ENCODE peak calls at places on chromosomes 11 and 22, in four cellular contexts. One of them, this sample, is unnamed.

GRCh38 chr11:1573077-1573846 is 1.2 kb upstream of the DUSP8 start:
- DNase-seq in astrocyte of the spinal cord: no peak
- DNase-seq in posterior cingulate gyrus: peak
- DNase-seq in caudate nucleus: no peak
- DNase-seq in this sample: no peak

GRCh38 chr11:48101958-48102357 is 114.7 kb upstream of the OR4B1 start:
- DNase-seq in astrocyte of the spinal cord: no peak
- DNase-seq in posterior cingulate gyrus: no peak
- DNase-seq in caudate nucleus: no peak
- DNase-seq in this sample: no peak

GRCh38 chr11:46755962-46756361 is 36.9 kb downstream of the F2 start:
- DNase-seq in astrocyte of the spinal cord: no peak
- DNase-seq in caudate nucleus: no peak
- DNase-seq in posterior cingulate gyrus: no peak
- DNase-seq in this sample: no peak

GRCh38 chr11:10114593-10115404 is 179.2 kb downstream of the SBF2 start:
- DNase-seq in caudate nucleus: no peak
- DNase-seq in astrocyte of the spinal cord: peak
- DNase-seq in posterior cingulate gyrus: no peak
- DNase-seq in this sample: no peak

GRCh38 chr11:47917643-47918369 is 62.6 kb upstream of the PTPRJ start:
- DNase-seq in astrocyte of the spinal cord: peak
- DNase-seq in caudate nucleus: no peak
- DNase-seq in posterior cingulate gyrus: peak
- DNase-seq in this sample: no peak

GRCh38 chr11:111476961-111477360 is 35.2 kb downstream of the BTG4 start:
- DNase-seq in astrocyte of the spinal cord: no peak
- DNase-seq in caudate nucleus: no peak
- DNase-seq in posterior cingulate gyrus: no peak
- DNase-seq in this sample: no peak

GRCh38 chr11:95230054-95231034 is 658 bp downstream of the SESN3 start:
- DNase-seq in caudate nucleus: no peak
- DNase-seq in posterior cingulate gyrus: peak
- DNase-seq in astrocyte of the spinal cord: peak
- DNase-seq in this sample: no peak

GRCh38 chr11:97956904-97957303 is 1063.8 kb upstream of the CNTN5 start:
- DNase-seq in caudate nucleus: no peak
- DNase-seq in posterior cingulate gyrus: no peak
- DNase-seq in astrocyte of the spinal cord: no peak
- DNase-seq in this sample: no peak

GRCh38 chr11:80096736-80097135 is 655.9 kb upstream of the TENM4 start:
- DNase-seq in caudate nucleus: no peak
- DNase-seq in astrocyte of the spinal cord: peak
- DNase-seq in posterior cingulate gyrus: no peak
- DNase-seq in this sample: no peak

GRCh38 chr11:64151337-64151736 is 14.6 kb downstream of the MACROD1 start:
- DNase-seq in posterior cingulate gyrus: no peak
- DNase-seq in caudate nucleus: no peak
- DNase-seq in astrocyte of the spinal cord: no peak
- DNase-seq in this sample: no peak

GRCh38 chr22:46330426-46330825 is 5.1 kb upstream of the TRMU start:
- DNase-seq in caudate nucleus: no peak
- DNase-seq in posterior cingulate gyrus: no peak
- DNase-seq in astrocyte of the spinal cord: no peak
- DNase-seq in this sample: no peak

GRCh38 chr11:3136542-3137455 is 28.3 kb downstream of the OSBPL5 start:
- DNase-seq in caudate nucleus: no peak
- DNase-seq in posterior cingulate gyrus: no peak
- DNase-seq in astrocyte of the spinal cord: peak
- DNase-seq in this sample: no peak

GRCh38 chr11:3614742-3615171 is 27.0 kb downstream of the ART5 start:
- DNase-seq in astrocyte of the spinal cord: no peak
- DNase-seq in caudate nucleus: no peak
- DNase-seq in posterior cingulate gyrus: no peak
- DNase-seq in this sample: peak

GRCh38 chr11:118912742-118913410 is 12.8 kb downstream of the BCL9L start:
- DNase-seq in posterior cingulate gyrus: no peak
- DNase-seq in caudate nucleus: no peak
- DNase-seq in astrocyte of the spinal cord: no peak
- DNase-seq in this sample: no peak

This sample was measured in anterior cingulate cortex.